ENCODE peak calls at places on chromosomes 1 and 21, in seven cellular contexts. U, P, H, C, Z, D and T are unnamed samples.
A peak's percentile ranks its signal among the peaks of the same experiment; 100 is the strongest.

GRCh38 chr1:16006552-16007485 is 2.8 kb downstream of the SRARP start:
- DNase-seq in U (peak; percentile 18), P (peak; percentile 69), H (peak; percentile 32), C (no peak), Z (no peak), D (no peak), T (peak; percentile 24)

GRCh38 chr21:46388896-46389295 is 64.9 kb downstream of the PCNT start:
- DNase-seq in U (no peak), P (no peak), H (no peak), C (no peak), Z (no peak), D (no peak), T (no peak)

GRCh38 chr1:246066553-246066952 is 440.5 kb downstream of the SMYD3 start:
- DNase-seq in U (no peak), P (no peak), H (no peak), C (peak; percentile 46), Z (no peak), D (no peak), T (no peak)

GRCh38 chr1:35524106-35524505 is 33.1 kb downstream of the KIAA0319L start:
- DNase-seq in U (no peak), P (no peak), H (no peak), C (no peak), Z (no peak), D (no peak), T (no peak)

GRCh38 chr1:230825804-230826160 is 42.5 kb downstream of the C1orf198 start:
- DNase-seq in U (no peak), P (no peak), H (no peak), C (no peak), Z (no peak), D (peak; percentile 39), T (no peak)

GRCh38 chr1:92277105-92277504 is 21.7 kb downstream of the GLMN start:
- DNase-seq in U (peak; percentile 91), P (no peak), H (no peak), C (no peak), Z (no peak), D (no peak), T (no peak)

GRCh38 chr1:77762072-77762476 is 2.4 kb upstream of the USP33 start:
- DNase-seq in U (peak; percentile 81), P (peak; percentile 79), H (peak; percentile 68), C (no peak), Z (no peak), D (no peak), T (no peak)

GRCh38 chr1:17213433-17214148 is 8.7 kb downstream of the PADI1 start:
- DNase-seq in U (no peak), P (no peak), H (no peak), C (no peak), Z (no peak), D (no peak), T (no peak)

GRCh38 chr21:44836666-44837471 is 19.0 kb upstream of the SUMO3 start:
- DNase-seq in U (no peak), P (peak; percentile 82), H (peak; percentile 34), C (no peak), Z (no peak), D (no peak), T (no peak)

GRCh38 chr1:241817331-241817792 is 30.6 kb upstream of the EXO1 start:
- DNase-seq in U (peak; percentile 94), P (no peak), H (no peak), C (no peak), Z (no peak), D (no peak), T (no peak)

GRCh38 chr1:89882348-89883029 is 61.7 kb downstream of the LRRC8D start:
- DNase-seq in U (no peak), P (no peak), H (no peak), C (no peak), Z (no peak), D (no peak), T (no peak)

GRCh38 chr1:94553323-94553730 is 11.8 kb upstream of the F3 start:
- DNase-seq in U (peak; percentile 65), P (no peak), H (no peak), C (no peak), Z (no peak), D (no peak), T (no peak)

GRCh38 chr1:231626535-231626950 is at the start of gene DISC1:
- DNase-seq in U (peak; percentile 93), P (peak; percentile 70), H (peak; percentile 79), C (peak; percentile 86), Z (peak; percentile 93), D (peak; percentile 81), T (no peak)

GRCh38 chr1:162985816-162986215 is 83.3 kb upstream of the RGS4 start:
- DNase-seq in U (peak; percentile 67), P (no peak), H (no peak), C (no peak), Z (no peak), D (no peak), T (no peak)

GRCh38 chr1:9960705-9961562 is 17.7 kb downstream of the NMNAT1 start:
- DNase-seq in U (no peak), P (no peak), H (no peak), C (peak; percentile 66), Z (no peak), D (peak; percentile 62), T (peak; percentile 27)

GRCh38 chr1:9835758-9836631 is 12.2 kb upstream of the CLSTN1 start:
- DNase-seq in U (peak; percentile 13), P (no peak), H (no peak), C (peak; percentile 73), Z (peak; percentile 54), D (no peak), T (no peak)

GRCh38 chr1:24929091-24929875 is 793 bp downstream of the RUNX3 start:
- DNase-seq in U (no peak), P (no peak), H (peak; percentile 27), C (peak; percentile 58), Z (peak; percentile 54), D (peak; percentile 77), T (no peak)

GRCh38 chr1:22694172-22694571 is 16.5 kb upstream of the EPHB2 start:
- DNase-seq in U (no peak), P (no peak), H (no peak), C (no peak), Z (no peak), D (no peak), T (no peak)

GRCh38 chr1:17984510-17985085 is 123.0 kb upstream of the IGSF21 start:
- DNase-seq in U (no peak), P (peak; percentile 62), H (peak; percentile 16), C (peak; percentile 71), Z (peak; percentile 49), D (peak; percentile 86), T (no peak)

GRCh38 chr1:58909914-58910681 is 126.3 kb upstream of the JUN start:
- DNase-seq in U (no peak), P (no peak), H (no peak), C (no peak), Z (no peak), D (no peak), T (no peak)

GRCh38 chr21:45670731-45671130 is 27.2 kb downstream of the PCBP3 start:
- DNase-seq in U (no peak), P (no peak), H (no peak), C (no peak), Z (no peak), D (no peak), T (no peak)

GRCh38 chr21:45866473-45867010 is 115.0 kb upstream of the COL6A1 start:
- DNase-seq in U (no peak), P (no peak), H (no peak), C (no peak), Z (no peak), D (no peak), T (no peak)

GRCh38 chr1:222288056-222288455 is 259.8 kb downstream of the HHIPL2 start:
- DNase-seq in U (peak; percentile 45), P (no peak), H (peak; percentile 2), C (no peak), Z (no peak), D (no peak), T (no peak)

GRCh38 chr21:28927122-28927521 is 65.6 kb downstream of the LTN1 start:
- DNase-seq in U (no peak), P (peak; percentile 25), H (no peak), C (no peak), Z (no peak), D (no peak), T (no peak)
- TF ChIP-seq USF2 in U (no peak), P (no peak), H (no peak), C (no peak), Z (no peak), D (no peak), T (no peak)

DNA sequence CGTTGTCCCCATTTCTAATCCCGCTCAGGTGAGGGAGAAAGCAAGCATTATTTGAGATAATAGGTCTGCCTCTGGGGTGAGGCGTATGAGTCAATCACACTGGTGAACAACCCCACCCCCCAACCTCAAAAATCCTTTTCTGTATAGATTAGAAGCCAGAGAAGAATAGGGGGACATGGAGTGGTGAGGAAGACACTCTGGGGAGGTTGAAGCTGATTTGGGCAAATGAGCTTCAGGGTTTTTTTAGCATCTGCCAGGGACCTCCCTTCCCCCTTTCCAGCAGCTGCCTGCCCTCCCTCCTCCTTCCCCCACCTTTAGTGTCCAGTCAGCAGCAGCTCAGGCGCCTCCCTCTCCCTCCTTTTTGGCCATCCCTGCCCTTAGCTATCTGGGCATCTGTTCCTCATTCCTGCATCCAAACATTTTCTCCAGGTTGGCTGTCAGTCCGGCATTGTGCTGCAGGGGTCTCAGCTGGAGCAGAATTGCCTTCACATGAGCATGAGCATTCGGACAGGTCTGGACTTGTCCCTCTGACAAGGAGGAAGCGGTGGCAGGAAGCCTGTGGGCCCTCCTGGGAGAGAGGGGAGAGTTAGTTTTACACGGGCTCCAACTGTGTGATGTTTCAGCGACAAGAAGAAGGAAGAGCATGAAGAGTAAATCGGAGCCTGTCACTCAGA is 30.8 kb upstream of the PTGFRN start:
- DNase-seq in U (peak; percentile 17), P (peak; percentile 65), H (no peak), C (peak; percentile 32), Z (peak; percentile 71), D (peak; percentile 54), T (peak; percentile 61)
- TF ChIP-seq USF2 in U (no peak), P (no peak), H (no peak), C (no peak), Z (no peak), D (no peak), T (no peak)

GRCh38 chr1:53930932-53931331 is 14.6 kb downstream of the IFT25 start:
- DNase-seq in U (no peak), P (no peak), H (no peak), C (no peak), Z (no peak), D (no peak), T (no peak)
- TF ChIP-seq USF2 in U (no peak), P (no peak), H (no peak), C (no peak), Z (no peak), D (no peak), T (no peak)

GRCh38 chr1:229556551-229556950 is 2.0 kb downstream of the ABCB10 start:
- DNase-seq in U (no peak), P (peak; percentile 57), H (no peak), C (no peak), Z (no peak), D (no peak), T (no peak)

GRCh38 chr1:229554886-229555621 is 3.5 kb downstream of the ABCB10 start:
- DNase-seq in U (no peak), P (peak; percentile 98), H (no peak), C (no peak), Z (no peak), D (no peak), T (no peak)

GRCh38 chr1:229558460-229559335 is at the start of gene ABCB10:
- DNase-seq in U (peak; percentile 96), P (peak; percentile 100), H (peak; percentile 98), C (peak; percentile 96), Z (peak; percentile 98), D (peak; percentile 97), T (peak; percentile 91)

GRCh38 chr1:229557214-229557850 is 1.2 kb downstream of the ABCB10 start:
- DNase-seq in U (peak; percentile 34), P (peak; percentile 46), H (no peak), C (no peak), Z (no peak), D (no peak), T (no peak)

GRCh38 chr1:229557913-229558414 is 543 bp downstream of the ABCB10 start:
- DNase-seq in U (no peak), P (peak; percentile 64), H (peak; percentile 40), C (peak; percentile 41), Z (peak; percentile 80), D (peak; percentile 70), T (no peak)
- TF ChIP-seq USF2 in U (no peak), P (no peak), H (no peak), C (no peak), Z (no peak), D (no peak), T (no peak)